ENCODE peak calls at places on chromosomes 2 and 18, in four cellular contexts. L is HepG2, A is HCT116, S is K562. G is an unnamed sample.

GRCh38 chr2:23530121-23530908 is 145.3 kb downstream of the KLHL29 start:
- DNase-seq in L (no peak), A (no peak), S (no peak), G (no peak)

GRCh38 chr2:43233218-43234212 is 7.1 kb upstream of the ZFP36L2 start:
- DNase-seq in L (no peak), A (no peak), S (no peak), G (no peak)

GRCh38 chr2:74387346-74387745 is 7.2 kb upstream of the DCTN1 start:
- DNase-seq in L (no peak), A (no peak), S (no peak), G (no peak)

GRCh38 chr2:213995400-213996105 is 415.3 kb upstream of the VWC2L start:
- DNase-seq in L (no peak), A (peak; percentile 63), S (no peak), G (peak; percentile 54)

GRCh38 chr2:112886291-112886690 is 24.7 kb upstream of the IL37 start:
- DNase-seq in L (no peak), A (no peak), S (no peak), G (no peak)

GRCh38 chr18:48153641-48154481 is 223.4 kb upstream of the SMAD2 start:
- DNase-seq in L (peak; percentile 73), A (no peak), S (no peak), G (no peak)

GRCh38 chr2:96960271-96960955 is 26.0 kb downstream of the FAM178B start:
- DNase-seq in L (peak; percentile 76), A (peak; percentile 79), S (peak; percentile 89), G (peak; percentile 46)

GRCh38 chr18:69885841-69886531 is 61.7 kb downstream of the CD226 start:
- DNase-seq in L (peak; percentile 48), A (no peak), S (no peak), G (no peak)

GRCh38 chr2:240957656-240958365 is 40.6 kb upstream of the SNED1 start:
- DNase-seq in L (peak; percentile 33), A (no peak), S (no peak), G (no peak)

GRCh38 chr2:36235426-36235825 is 120.2 kb upstream of the CRIM1 start:
- DNase-seq in L (no peak), A (no peak), S (no peak), G (no peak)

GRCh38 chr2:38108907-38109731 is 33.2 kb upstream of the CYP1B1 start:
- DNase-seq in L (no peak), A (no peak), S (no peak), G (no peak)

GRCh38 chr18:34971313-34971712 is 69.9 kb upstream of the MAPRE2 start:
- DNase-seq in L (no peak), A (no peak), S (no peak), G (no peak)

GRCh38 chr2:32825291-32825712 is 121.5 kb upstream of the LTBP1 start:
- DNase-seq in L (no peak), A (no peak), S (no peak), G (no peak)

GRCh38 chr2:120873958-120874357 is 138.3 kb downstream of the GLI2 start:
- DNase-seq in L (no peak), A (no peak), S (no peak), G (no peak)

GRCh38 chr2:3066831-3067230 is 310.8 kb downstream of the EIPR1 start:
- DNase-seq in L (no peak), A (no peak), S (no peak), G (no peak)
- H3K27me3 ChIP-seq in L (no peaks in the 10 kb centered on the region), A (peaks cover 43% of the 10 kb centered on the region), S (peaks cover 33% of the 10 kb centered on the region), G (peaks cover 17% of the 10 kb centered on the region)

GRCh38 chr2:11579867-11580659 is 46.2 kb downstream of the GREB1 start:
- DNase-seq in L (no peak), A (no peak), S (no peak), G (no peak)
- TF ChIP-seq TCF7L2 in L (no peak), A (no peak), S (no peak), G (no peak)

DNA sequence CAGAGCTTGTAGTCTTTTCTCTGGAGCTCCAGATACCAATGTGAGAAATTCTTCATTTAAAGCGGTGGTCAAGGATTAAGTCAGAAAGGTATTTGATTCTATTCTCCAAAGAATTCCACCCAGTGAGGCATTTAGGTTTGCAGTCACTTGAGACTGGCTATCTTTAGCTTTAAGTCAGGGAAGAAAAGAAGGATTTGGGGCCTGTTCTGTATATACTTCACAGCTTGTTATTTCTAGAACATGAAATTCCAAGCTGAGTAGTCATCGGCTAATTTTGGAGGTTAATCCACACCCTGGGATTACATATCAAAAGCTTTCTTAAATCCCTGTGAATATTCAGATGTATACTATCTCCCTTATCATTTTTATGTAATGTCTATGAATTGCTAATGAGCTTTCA is 39.4 kb downstream of the MYOM1 start:
- DNase-seq in L (no peak), A (no peak), S (no peak), G (no peak)
- H3K4me1 ChIP-seq in L (peaks cover 17% of the 10 kb centered on the region), A (peaks cover 7% of the 10 kb centered on the region), S (peaks cover 19% of the 10 kb centered on the region), G (no peaks in the 10 kb centered on the region)

GRCh38 chr2:204051999-204052558 is 115.5 kb downstream of the ICOS start:
- DNase-seq in L (no peak), A (no peak), S (no peak), G (no peak)

GRCh38 chr2:204049635-204050034 is 113.1 kb downstream of the ICOS start:
- DNase-seq in L (no peak), A (no peak), S (no peak), G (no peak)

GRCh38 chr2:204046145-204046544 is 109.6 kb downstream of the ICOS start:
- DNase-seq in L (no peak), A (no peak), S (no peak), G (no peak)

GRCh38 chr2:204051476-204051875 is 114.9 kb downstream of the ICOS start:
- DNase-seq in L (no peak), A (peak; percentile 15), S (peak; percentile 12), G (no peak)

DNA sequence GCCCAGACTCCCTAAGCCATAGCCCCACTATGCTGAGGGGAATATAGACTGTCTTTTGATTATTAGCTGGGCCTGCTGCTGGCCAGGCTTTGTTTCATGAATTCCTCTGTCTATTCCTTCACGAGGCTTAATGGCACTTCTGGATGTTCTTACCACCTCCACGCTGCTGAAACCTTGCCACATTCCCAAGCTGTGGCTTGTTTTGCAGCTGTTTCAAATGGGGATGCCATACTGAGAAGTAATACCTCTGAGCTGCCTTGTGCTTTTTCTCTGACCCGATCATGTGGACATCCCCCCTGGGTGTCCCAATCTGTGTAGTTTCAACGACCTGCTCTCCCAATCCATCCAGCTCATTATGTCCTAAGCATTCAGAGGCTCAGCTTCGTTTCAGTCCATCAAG is 114.1 kb downstream of the ICOS start:
- DNase-seq in L (no peak), A (no peak), S (no peak), G (no peak)
- H3K27me3 ChIP-seq in L (no peaks in the 10 kb centered on the region), A (peaks cover 3% of the 10 kb centered on the region), S (no peaks in the 10 kb centered on the region), G (peaks cover 4% of the 10 kb centered on the region)

GRCh38 chr2:105005170-105005569 is 32.7 kb upstream of the MRPS9 start:
- DNase-seq in L (no peak), A (no peak), S (no peak), G (no peak)
- TF ChIP-seq TCF7L2 in L (no peak), A (no peak), S (no peak), G (no peak)

GRCh38 chr2:218995972-218996644 is 2.9 kb upstream of the CRYBA2 start:
- DNase-seq in L (peak; percentile 58), A (peak; percentile 67), S (peak; percentile 92), G (peak; percentile 41)
- H3K4me1 ChIP-seq in L (peaks cover 21% of the 10 kb centered on the region), A (peaks cover 23% of the 10 kb centered on the region), S (peaks cover 12% of the 10 kb centered on the region), G (peaks cover 4% of the 10 kb centered on the region)

G was measured in Panc1.